ENCODE peak calls at places on chromosomes 4 and X, in eight cellular contexts. One of them, this sample, is unnamed.

GRCh38 chr4:73885570-73886230 is 16.5 kb downstream of the CXCL1 start:
- DNase-seq in adrenal gland: no peak
- DNase-seq in IMR-90: no peak
- DNase-seq in CD4-positive, alpha-beta T cell: no peak
- DNase-seq in esophagus squamous epithelium: no peak
- DNase-seq in cardiac fibroblast: peak
- DNase-seq in activated gamma-delta T cell: no peak
- DNase-seq in Ammon's horn: no peak
- DNase-seq in this sample: no peak

GRCh38 chr4:98566491-98567008 is 91.9 kb downstream of the TSPAN5 start:
- DNase-seq in adrenal gland: no peak
- DNase-seq in IMR-90: peak
- DNase-seq in CD4-positive, alpha-beta T cell: no peak
- DNase-seq in esophagus squamous epithelium: no peak
- DNase-seq in cardiac fibroblast: peak
- DNase-seq in activated gamma-delta T cell: no peak
- DNase-seq in Ammon's horn: peak
- DNase-seq in this sample: no peak

GRCh38 chrX:30822068-30822671 is 66.9 kb downstream of the TAB3 start:
- DNase-seq in adrenal gland: no peak
- DNase-seq in IMR-90: no peak
- DNase-seq in CD4-positive, alpha-beta T cell: no peak
- DNase-seq in esophagus squamous epithelium: no peak
- DNase-seq in cardiac fibroblast: peak
- DNase-seq in activated gamma-delta T cell: no peak
- DNase-seq in Ammon's horn: no peak
- DNase-seq in this sample: no peak

GRCh38 chr4:150037251-150037856 is 40.9 kb upstream of the DCLK2 start:
- DNase-seq in adrenal gland: no peak
- DNase-seq in IMR-90: no peak
- DNase-seq in CD4-positive, alpha-beta T cell: no peak
- DNase-seq in esophagus squamous epithelium: no peak
- DNase-seq in cardiac fibroblast: no peak
- DNase-seq in activated gamma-delta T cell: no peak
- DNase-seq in Ammon's horn: no peak
- DNase-seq in this sample: no peak

GRCh38 chr4:2341911-2342652 is 76.4 kb downstream of the ZFYVE28 start:
- DNase-seq in adrenal gland: no peak
- DNase-seq in IMR-90: no peak
- DNase-seq in CD4-positive, alpha-beta T cell: no peak
- DNase-seq in esophagus squamous epithelium: no peak
- DNase-seq in cardiac fibroblast: no peak
- DNase-seq in activated gamma-delta T cell: no peak
- DNase-seq in Ammon's horn: peak
- DNase-seq in this sample: peak

GRCh38 chr4:40856836-40857362 is 107.1 kb downstream of the NSUN7 start:
- DNase-seq in adrenal gland: peak
- DNase-seq in IMR-90: peak
- DNase-seq in CD4-positive, alpha-beta T cell: peak
- DNase-seq in esophagus squamous epithelium: no peak
- DNase-seq in cardiac fibroblast: peak
- DNase-seq in activated gamma-delta T cell: no peak
- DNase-seq in Ammon's horn: peak
- DNase-seq in this sample: no peak

GRCh38 chrX:149937881-149938426 is 337 bp downstream of the EOLA2 start:
- DNase-seq in adrenal gland: peak
- DNase-seq in IMR-90: peak
- DNase-seq in CD4-positive, alpha-beta T cell: no peak
- DNase-seq in esophagus squamous epithelium: no peak
- DNase-seq in cardiac fibroblast: peak
- DNase-seq in activated gamma-delta T cell: no peak
- DNase-seq in Ammon's horn: peak
- DNase-seq in this sample: peak

GRCh38 chrX:103687696-103688191 is 1.2 kb upstream of the MORF4L2 start:
- DNase-seq in adrenal gland: peak
- DNase-seq in IMR-90: peak
- DNase-seq in CD4-positive, alpha-beta T cell: peak
- DNase-seq in esophagus squamous epithelium: no peak
- DNase-seq in cardiac fibroblast: peak
- DNase-seq in activated gamma-delta T cell: no peak
- DNase-seq in Ammon's horn: peak
- DNase-seq in this sample: no peak

GRCh38 chr4:150582881-150583286 is 933 bp downstream of the MAB21L2 start:
- DNase-seq in adrenal gland: no peak
- DNase-seq in IMR-90: peak
- DNase-seq in CD4-positive, alpha-beta T cell: no peak
- DNase-seq in esophagus squamous epithelium: no peak
- DNase-seq in cardiac fibroblast: peak
- DNase-seq in activated gamma-delta T cell: no peak
- DNase-seq in Ammon's horn: no peak
- DNase-seq in this sample: no peak

GRCh38 chr4:164304240-164304639 is 449.7 kb upstream of the SMIM31 start:
- DNase-seq in adrenal gland: no peak
- DNase-seq in IMR-90: no peak
- DNase-seq in CD4-positive, alpha-beta T cell: no peak
- DNase-seq in esophagus squamous epithelium: no peak
- DNase-seq in cardiac fibroblast: no peak
- DNase-seq in activated gamma-delta T cell: no peak
- DNase-seq in Ammon's horn: no peak
- DNase-seq in this sample: no peak

GRCh38 chr4:28744066-28744465 is 1883.4 kb downstream of the STIM2 start:
- DNase-seq in adrenal gland: no peak
- DNase-seq in IMR-90: peak
- DNase-seq in CD4-positive, alpha-beta T cell: no peak
- DNase-seq in esophagus squamous epithelium: no peak
- DNase-seq in cardiac fibroblast: peak
- DNase-seq in activated gamma-delta T cell: no peak
- DNase-seq in Ammon's horn: no peak
- DNase-seq in this sample: no peak

GRCh38 chrX:23392195-23392594 is 57.5 kb downstream of the PTCHD1 start:
- DNase-seq in adrenal gland: no peak
- DNase-seq in IMR-90: no peak
- DNase-seq in CD4-positive, alpha-beta T cell: no peak
- DNase-seq in esophagus squamous epithelium: no peak
- DNase-seq in cardiac fibroblast: no peak
- DNase-seq in activated gamma-delta T cell: no peak
- DNase-seq in Ammon's horn: no peak
- DNase-seq in this sample: no peak

GRCh38 chrX:129523076-129524055 is at the start of gene SMARCA1:
- DNase-seq in adrenal gland: peak
- DNase-seq in IMR-90: peak
- DNase-seq in CD4-positive, alpha-beta T cell: no peak
- DNase-seq in esophagus squamous epithelium: no peak
- DNase-seq in cardiac fibroblast: peak
- DNase-seq in activated gamma-delta T cell: no peak
- DNase-seq in Ammon's horn: peak
- DNase-seq in this sample: no peak

GRCh38 chr4:173860079-173860478 is 330.1 kb upstream of the HAND2 start:
- DNase-seq in adrenal gland: no peak
- DNase-seq in IMR-90: no peak
- DNase-seq in CD4-positive, alpha-beta T cell: no peak
- DNase-seq in esophagus squamous epithelium: no peak
- DNase-seq in cardiac fibroblast: no peak
- DNase-seq in activated gamma-delta T cell: no peak
- DNase-seq in Ammon's horn: no peak
- DNase-seq in this sample: no peak

GRCh38 chr4:138367942-138368341 is 125.8 kb upstream of the SLC7A11 start:
- DNase-seq in adrenal gland: no peak
- DNase-seq in IMR-90: no peak
- DNase-seq in CD4-positive, alpha-beta T cell: no peak
- DNase-seq in esophagus squamous epithelium: no peak
- DNase-seq in cardiac fibroblast: no peak
- DNase-seq in activated gamma-delta T cell: no peak
- DNase-seq in Ammon's horn: no peak
- DNase-seq in this sample: no peak

GRCh38 chrX:14865201-14865600 is 7.7 kb downstream of the FANCB start:
- DNase-seq in adrenal gland: no peak
- DNase-seq in IMR-90: peak
- DNase-seq in CD4-positive, alpha-beta T cell: no peak
- DNase-seq in esophagus squamous epithelium: no peak
- DNase-seq in cardiac fibroblast: peak
- DNase-seq in activated gamma-delta T cell: no peak
- DNase-seq in Ammon's horn: peak
- DNase-seq in this sample: no peak

GRCh38 chr4:13980317-13980716 is 352.8 kb upstream of the BOD1L1 start:
- DNase-seq in adrenal gland: no peak
- DNase-seq in IMR-90: peak
- DNase-seq in CD4-positive, alpha-beta T cell: no peak
- DNase-seq in esophagus squamous epithelium: no peak
- DNase-seq in cardiac fibroblast: peak
- DNase-seq in activated gamma-delta T cell: no peak
- DNase-seq in Ammon's horn: no peak
- DNase-seq in this sample: no peak

GRCh38 chrX:68508799-68509198 is 9.9 kb downstream of the YIPF6 start:
- DNase-seq in adrenal gland: no peak
- DNase-seq in IMR-90: no peak
- DNase-seq in CD4-positive, alpha-beta T cell: no peak
- DNase-seq in esophagus squamous epithelium: no peak
- DNase-seq in cardiac fibroblast: peak
- DNase-seq in activated gamma-delta T cell: no peak
- DNase-seq in Ammon's horn: no peak
- DNase-seq in this sample: no peak

GRCh38 chr4:174928174-174928573 is 10.0 kb downstream of the ADAM29 start:
- DNase-seq in adrenal gland: no peak
- DNase-seq in IMR-90: no peak
- DNase-seq in CD4-positive, alpha-beta T cell: no peak
- DNase-seq in esophagus squamous epithelium: peak
- DNase-seq in cardiac fibroblast: no peak
- DNase-seq in activated gamma-delta T cell: no peak
- DNase-seq in Ammon's horn: no peak
- DNase-seq in this sample: no peak

GRCh38 chr4:6342530-6343293 is 73.1 kb downstream of the WFS1 start:
- DNase-seq in adrenal gland: peak
- DNase-seq in IMR-90: peak
- DNase-seq in CD4-positive, alpha-beta T cell: no peak
- DNase-seq in esophagus squamous epithelium: no peak
- DNase-seq in cardiac fibroblast: peak
- DNase-seq in activated gamma-delta T cell: no peak
- DNase-seq in Ammon's horn: peak
- DNase-seq in this sample: peak

GRCh38 chrX:48942895-48943294 is 14.5 kb downstream of the OTUD5 start:
- DNase-seq in adrenal gland: no peak
- DNase-seq in IMR-90: no peak
- DNase-seq in CD4-positive, alpha-beta T cell: no peak
- DNase-seq in esophagus squamous epithelium: no peak
- DNase-seq in cardiac fibroblast: no peak
- DNase-seq in activated gamma-delta T cell: no peak
- DNase-seq in Ammon's horn: no peak
- DNase-seq in this sample: no peak

GRCh38 chr4:141275834-141276233 is 55.1 kb downstream of the ZNF330 start:
- DNase-seq in adrenal gland: no peak
- DNase-seq in IMR-90: peak
- DNase-seq in CD4-positive, alpha-beta T cell: no peak
- DNase-seq in esophagus squamous epithelium: no peak
- DNase-seq in cardiac fibroblast: peak
- DNase-seq in activated gamma-delta T cell: no peak
- DNase-seq in Ammon's horn: no peak
- DNase-seq in this sample: no peak

GRCh38 chr4:168887809-168888208 is 122.2 kb downstream of the CBR4 start:
- DNase-seq in adrenal gland: no peak
- DNase-seq in IMR-90: no peak
- DNase-seq in CD4-positive, alpha-beta T cell: no peak
- DNase-seq in esophagus squamous epithelium: no peak
- DNase-seq in cardiac fibroblast: no peak
- DNase-seq in activated gamma-delta T cell: no peak
- DNase-seq in Ammon's horn: no peak
- DNase-seq in this sample: no peak

GRCh38 chr4:4384837-4385236 is 2.1 kb upstream of the NSG1 start:
- DNase-seq in adrenal gland: no peak
- DNase-seq in IMR-90: peak
- DNase-seq in CD4-positive, alpha-beta T cell: no peak
- DNase-seq in esophagus squamous epithelium: no peak
- DNase-seq in cardiac fibroblast: peak
- DNase-seq in activated gamma-delta T cell: no peak
- DNase-seq in Ammon's horn: no peak
- DNase-seq in this sample: no peak

GRCh38 chr4:66574145-66574978 is 904.1 kb upstream of the EPHA5 start:
- DNase-seq in adrenal gland: no peak
- DNase-seq in IMR-90: peak
- DNase-seq in CD4-positive, alpha-beta T cell: no peak
- DNase-seq in esophagus squamous epithelium: no peak
- DNase-seq in cardiac fibroblast: peak
- DNase-seq in activated gamma-delta T cell: no peak
- DNase-seq in Ammon's horn: no peak
- DNase-seq in this sample: no peak

GRCh38 chr4:28007693-28008092 is 1147.1 kb downstream of the STIM2 start:
- DNase-seq in adrenal gland: no peak
- DNase-seq in IMR-90: no peak
- DNase-seq in CD4-positive, alpha-beta T cell: no peak
- DNase-seq in esophagus squamous epithelium: no peak
- DNase-seq in cardiac fibroblast: no peak
- DNase-seq in activated gamma-delta T cell: no peak
- DNase-seq in Ammon's horn: peak
- DNase-seq in this sample: no peak

GRCh38 chrX:46979340-46979739 is 67.1 kb downstream of the JADE3 start:
- DNase-seq in adrenal gland: no peak
- DNase-seq in IMR-90: peak
- DNase-seq in CD4-positive, alpha-beta T cell: no peak
- DNase-seq in esophagus squamous epithelium: no peak
- DNase-seq in cardiac fibroblast: peak
- DNase-seq in activated gamma-delta T cell: no peak
- DNase-seq in Ammon's horn: no peak
- DNase-seq in this sample: no peak

GRCh38 chr4:82721819-82722423 is 76.7 kb downstream of the SCD5 start:
- DNase-seq in adrenal gland: no peak
- DNase-seq in IMR-90: peak
- DNase-seq in CD4-positive, alpha-beta T cell: no peak
- DNase-seq in esophagus squamous epithelium: no peak
- DNase-seq in cardiac fibroblast: peak
- DNase-seq in activated gamma-delta T cell: no peak
- DNase-seq in Ammon's horn: peak
- DNase-seq in this sample: no peak

GRCh38 chr4:20217521-20217920 is 34.2 kb upstream of the SLIT2 start:
- DNase-seq in adrenal gland: no peak
- DNase-seq in IMR-90: no peak
- DNase-seq in CD4-positive, alpha-beta T cell: no peak
- DNase-seq in esophagus squamous epithelium: no peak
- DNase-seq in cardiac fibroblast: no peak
- DNase-seq in activated gamma-delta T cell: no peak
- DNase-seq in Ammon's horn: no peak
- DNase-seq in this sample: no peak

GRCh38 chr4:26476545-26476944 is 13.7 kb downstream of the CCKAR start:
- DNase-seq in adrenal gland: no peak
- DNase-seq in IMR-90: no peak
- DNase-seq in CD4-positive, alpha-beta T cell: no peak
- DNase-seq in esophagus squamous epithelium: no peak
- DNase-seq in cardiac fibroblast: no peak
- DNase-seq in activated gamma-delta T cell: no peak
- DNase-seq in Ammon's horn: no peak
- DNase-seq in this sample: no peak

GRCh38 chrX:38206036-38206435 is 14.6 kb downstream of the SRPX start:
- DNase-seq in adrenal gland: no peak
- DNase-seq in IMR-90: peak
- DNase-seq in CD4-positive, alpha-beta T cell: no peak
- DNase-seq in esophagus squamous epithelium: no peak
- DNase-seq in cardiac fibroblast: peak
- DNase-seq in activated gamma-delta T cell: no peak
- DNase-seq in Ammon's horn: no peak
- DNase-seq in this sample: no peak

GRCh38 chrX:52284865-52285264 is 84.0 kb upstream of the XAGE2 start:
- DNase-seq in adrenal gland: no peak
- DNase-seq in IMR-90: no peak
- DNase-seq in CD4-positive, alpha-beta T cell: no peak
- DNase-seq in esophagus squamous epithelium: no peak
- DNase-seq in cardiac fibroblast: no peak
- DNase-seq in activated gamma-delta T cell: no peak
- DNase-seq in Ammon's horn: no peak
- DNase-seq in this sample: no peak

GRCh38 chrX:7055386-7056137 is 92.0 kb upstream of the STS start:
- DNase-seq in adrenal gland: no peak
- DNase-seq in IMR-90: no peak
- DNase-seq in CD4-positive, alpha-beta T cell: no peak
- DNase-seq in esophagus squamous epithelium: no peak
- DNase-seq in cardiac fibroblast: no peak
- DNase-seq in activated gamma-delta T cell: no peak
- DNase-seq in Ammon's horn: no peak
- DNase-seq in this sample: no peak

GRCh38 chr4:16893141-16893571 is 5.3 kb downstream of the LDB2 start:
- DNase-seq in adrenal gland: no peak
- DNase-seq in IMR-90: peak
- DNase-seq in CD4-positive, alpha-beta T cell: no peak
- DNase-seq in esophagus squamous epithelium: no peak
- DNase-seq in cardiac fibroblast: peak
- DNase-seq in activated gamma-delta T cell: no peak
- DNase-seq in Ammon's horn: no peak
- DNase-seq in this sample: no peak

This sample was measured in chondrocyte.